ENCODE peak calls at places on chromosomes 12 and 14, in ten cellular contexts. One of them, this sample, is unnamed.

GRCh38 chr14:69133206-69134125 is 19.5 kb downstream of the DCAF5 start:
- DNase-seq in lung: no peak
- DNase-seq in SK-N-DZ: no peak
- DNase-seq in HEK293T: peak
- DNase-seq in activated T-helper 9 cell treated with anti-CD3 and anti-CD28 coated beads, Interleukin-2, amount 50 U/mL, for 16 hours: no peak
- DNase-seq in left ventricle myocardium inferior: no peak
- DNase-seq in H54: no peak
- DNase-seq in GM23248: peak
- DNase-seq in stimulated activated CD8-positive, alpha-beta memory T cell treated with anti-CD3 and anti-CD28 coated beads, Interleukin-12 subunit alpha, Interleukin-12 subunit beta, amount 100 ng/mL, for 4 hours: no peak
- DNase-seq in AG10803: peak
- DNase-seq in this sample: no peak

GRCh38 chr12:113439606-113440030 is 17.4 kb downstream of the SDSL start:
- DNase-seq in lung: no peak
- DNase-seq in SK-N-DZ: peak
- DNase-seq in HEK293T: peak
- DNase-seq in activated T-helper 9 cell treated with anti-CD3 and anti-CD28 coated beads, Interleukin-2, amount 50 U/mL, for 16 hours: no peak
- DNase-seq in left ventricle myocardium inferior: no peak
- DNase-seq in H54: no peak
- DNase-seq in GM23248: peak
- DNase-seq in stimulated activated CD8-positive, alpha-beta memory T cell treated with anti-CD3 and anti-CD28 coated beads, Interleukin-12 subunit alpha, Interleukin-12 subunit beta, amount 100 ng/mL, for 4 hours: no peak
- DNase-seq in AG10803: peak
- DNase-seq in this sample: no peak

GRCh38 chr12:107474639-107475539 is 210.7 kb upstream of the PWP1 start:
- DNase-seq in lung: no peak
- DNase-seq in SK-N-DZ: no peak
- DNase-seq in HEK293T: no peak
- DNase-seq in activated T-helper 9 cell treated with anti-CD3 and anti-CD28 coated beads, Interleukin-2, amount 50 U/mL, for 16 hours: no peak
- DNase-seq in left ventricle myocardium inferior: no peak
- DNase-seq in H54: no peak
- DNase-seq in GM23248: peak
- DNase-seq in stimulated activated CD8-positive, alpha-beta memory T cell treated with anti-CD3 and anti-CD28 coated beads, Interleukin-12 subunit alpha, Interleukin-12 subunit beta, amount 100 ng/mL, for 4 hours: no peak
- DNase-seq in AG10803: no peak
- DNase-seq in this sample: no peak

GRCh38 chr12:130916251-130916911 is 37.3 kb upstream of the ADGRD1 start:
- DNase-seq in lung: peak
- DNase-seq in SK-N-DZ: peak
- DNase-seq in HEK293T: peak
- DNase-seq in activated T-helper 9 cell treated with anti-CD3 and anti-CD28 coated beads, Interleukin-2, amount 50 U/mL, for 16 hours: no peak
- DNase-seq in left ventricle myocardium inferior: peak
- DNase-seq in H54: no peak
- DNase-seq in GM23248: peak
- DNase-seq in stimulated activated CD8-positive, alpha-beta memory T cell treated with anti-CD3 and anti-CD28 coated beads, Interleukin-12 subunit alpha, Interleukin-12 subunit beta, amount 100 ng/mL, for 4 hours: no peak
- DNase-seq in AG10803: peak
- DNase-seq in this sample: peak

GRCh38 chr12:116187158-116187511 is 90.4 kb downstream of the MED13L start:
- DNase-seq in lung: no peak
- DNase-seq in SK-N-DZ: no peak
- DNase-seq in HEK293T: no peak
- DNase-seq in activated T-helper 9 cell treated with anti-CD3 and anti-CD28 coated beads, Interleukin-2, amount 50 U/mL, for 16 hours: no peak
- DNase-seq in left ventricle myocardium inferior: no peak
- DNase-seq in H54: no peak
- DNase-seq in GM23248: no peak
- DNase-seq in stimulated activated CD8-positive, alpha-beta memory T cell treated with anti-CD3 and anti-CD28 coated beads, Interleukin-12 subunit alpha, Interleukin-12 subunit beta, amount 100 ng/mL, for 4 hours: no peak
- DNase-seq in AG10803: no peak
- DNase-seq in this sample: no peak

GRCh38 chr14:59123526-59123925 is 64.9 kb upstream of the DAAM1 start:
- DNase-seq in lung: no peak
- DNase-seq in SK-N-DZ: no peak
- DNase-seq in HEK293T: no peak
- DNase-seq in activated T-helper 9 cell treated with anti-CD3 and anti-CD28 coated beads, Interleukin-2, amount 50 U/mL, for 16 hours: no peak
- DNase-seq in left ventricle myocardium inferior: no peak
- DNase-seq in H54: no peak
- DNase-seq in GM23248: peak
- DNase-seq in stimulated activated CD8-positive, alpha-beta memory T cell treated with anti-CD3 and anti-CD28 coated beads, Interleukin-12 subunit alpha, Interleukin-12 subunit beta, amount 100 ng/mL, for 4 hours: no peak
- DNase-seq in AG10803: peak
- DNase-seq in this sample: no peak

GRCh38 chr12:76083761-76084276 is 666 bp downstream of the NAP1L1 start:
- DNase-seq in lung: peak
- DNase-seq in SK-N-DZ: peak
- DNase-seq in HEK293T: peak
- DNase-seq in activated T-helper 9 cell treated with anti-CD3 and anti-CD28 coated beads, Interleukin-2, amount 50 U/mL, for 16 hours: peak
- DNase-seq in left ventricle myocardium inferior: peak
- DNase-seq in H54: peak
- DNase-seq in GM23248: peak
- DNase-seq in stimulated activated CD8-positive, alpha-beta memory T cell treated with anti-CD3 and anti-CD28 coated beads, Interleukin-12 subunit alpha, Interleukin-12 subunit beta, amount 100 ng/mL, for 4 hours: peak
- DNase-seq in AG10803: peak
- DNase-seq in this sample: peak

GRCh38 chr14:78446807-78447206 is 276.6 kb downstream of the NRXN3 start:
- DNase-seq in lung: no peak
- DNase-seq in SK-N-DZ: no peak
- DNase-seq in HEK293T: peak
- DNase-seq in activated T-helper 9 cell treated with anti-CD3 and anti-CD28 coated beads, Interleukin-2, amount 50 U/mL, for 16 hours: no peak
- DNase-seq in left ventricle myocardium inferior: no peak
- DNase-seq in H54: no peak
- DNase-seq in GM23248: peak
- DNase-seq in stimulated activated CD8-positive, alpha-beta memory T cell treated with anti-CD3 and anti-CD28 coated beads, Interleukin-12 subunit alpha, Interleukin-12 subunit beta, amount 100 ng/mL, for 4 hours: no peak
- DNase-seq in AG10803: no peak
- DNase-seq in this sample: no peak

GRCh38 chr14:23559010-23559920 is 3.2 kb downstream of the THTPA start:
- DNase-seq in lung: no peak
- DNase-seq in SK-N-DZ: peak
- DNase-seq in HEK293T: peak
- DNase-seq in activated T-helper 9 cell treated with anti-CD3 and anti-CD28 coated beads, Interleukin-2, amount 50 U/mL, for 16 hours: peak
- DNase-seq in left ventricle myocardium inferior: peak
- DNase-seq in H54: no peak
- DNase-seq in GM23248: peak
- DNase-seq in stimulated activated CD8-positive, alpha-beta memory T cell treated with anti-CD3 and anti-CD28 coated beads, Interleukin-12 subunit alpha, Interleukin-12 subunit beta, amount 100 ng/mL, for 4 hours: peak
- DNase-seq in AG10803: peak
- DNase-seq in this sample: peak

GRCh38 chr14:64220466-64220865 is 73.7 kb downstream of the ESR2 start:
- DNase-seq in lung: no peak
- DNase-seq in SK-N-DZ: no peak
- DNase-seq in HEK293T: no peak
- DNase-seq in activated T-helper 9 cell treated with anti-CD3 and anti-CD28 coated beads, Interleukin-2, amount 50 U/mL, for 16 hours: no peak
- DNase-seq in left ventricle myocardium inferior: peak
- DNase-seq in H54: no peak
- DNase-seq in GM23248: no peak
- DNase-seq in stimulated activated CD8-positive, alpha-beta memory T cell treated with anti-CD3 and anti-CD28 coated beads, Interleukin-12 subunit alpha, Interleukin-12 subunit beta, amount 100 ng/mL, for 4 hours: no peak
- DNase-seq in AG10803: no peak
- DNase-seq in this sample: no peak

GRCh38 chr14:34688470-34689206 is 25.8 kb downstream of the CFL2 start:
- DNase-seq in lung: no peak
- DNase-seq in SK-N-DZ: no peak
- DNase-seq in HEK293T: no peak
- DNase-seq in activated T-helper 9 cell treated with anti-CD3 and anti-CD28 coated beads, Interleukin-2, amount 50 U/mL, for 16 hours: no peak
- DNase-seq in left ventricle myocardium inferior: no peak
- DNase-seq in H54: no peak
- DNase-seq in GM23248: no peak
- DNase-seq in stimulated activated CD8-positive, alpha-beta memory T cell treated with anti-CD3 and anti-CD28 coated beads, Interleukin-12 subunit alpha, Interleukin-12 subunit beta, amount 100 ng/mL, for 4 hours: no peak
- DNase-seq in AG10803: no peak
- DNase-seq in this sample: no peak

GRCh38 chr14:94322648-94323570 is at the start of gene SERPINA6:
- DNase-seq in lung: no peak
- DNase-seq in SK-N-DZ: no peak
- DNase-seq in HEK293T: no peak
- DNase-seq in activated T-helper 9 cell treated with anti-CD3 and anti-CD28 coated beads, Interleukin-2, amount 50 U/mL, for 16 hours: no peak
- DNase-seq in left ventricle myocardium inferior: no peak
- DNase-seq in H54: no peak
- DNase-seq in GM23248: peak
- DNase-seq in stimulated activated CD8-positive, alpha-beta memory T cell treated with anti-CD3 and anti-CD28 coated beads, Interleukin-12 subunit alpha, Interleukin-12 subunit beta, amount 100 ng/mL, for 4 hours: no peak
- DNase-seq in AG10803: no peak
- DNase-seq in this sample: no peak

GRCh38 chr14:102316048-102316745 is 3.3 kb upstream of the ZNF839 start:
- DNase-seq in lung: no peak
- DNase-seq in SK-N-DZ: no peak
- DNase-seq in HEK293T: no peak
- DNase-seq in activated T-helper 9 cell treated with anti-CD3 and anti-CD28 coated beads, Interleukin-2, amount 50 U/mL, for 16 hours: no peak
- DNase-seq in left ventricle myocardium inferior: no peak
- DNase-seq in H54: no peak
- DNase-seq in GM23248: peak
- DNase-seq in stimulated activated CD8-positive, alpha-beta memory T cell treated with anti-CD3 and anti-CD28 coated beads, Interleukin-12 subunit alpha, Interleukin-12 subunit beta, amount 100 ng/mL, for 4 hours: no peak
- DNase-seq in AG10803: peak
- DNase-seq in this sample: no peak

GRCh38 chr12:122336015-122336946 is 70.0 kb upstream of the VPS33A start:
- DNase-seq in lung: no peak
- DNase-seq in SK-N-DZ: peak
- DNase-seq in HEK293T: peak
- DNase-seq in activated T-helper 9 cell treated with anti-CD3 and anti-CD28 coated beads, Interleukin-2, amount 50 U/mL, for 16 hours: peak
- DNase-seq in left ventricle myocardium inferior: no peak
- DNase-seq in H54: peak
- DNase-seq in GM23248: peak
- DNase-seq in stimulated activated CD8-positive, alpha-beta memory T cell treated with anti-CD3 and anti-CD28 coated beads, Interleukin-12 subunit alpha, Interleukin-12 subunit beta, amount 100 ng/mL, for 4 hours: no peak
- DNase-seq in AG10803: peak
- DNase-seq in this sample: peak

GRCh38 chr14:50762001-50762930 is 68.7 kb downstream of the NIN start:
- DNase-seq in lung: no peak
- DNase-seq in SK-N-DZ: no peak
- DNase-seq in HEK293T: no peak
- DNase-seq in activated T-helper 9 cell treated with anti-CD3 and anti-CD28 coated beads, Interleukin-2, amount 50 U/mL, for 16 hours: no peak
- DNase-seq in left ventricle myocardium inferior: no peak
- DNase-seq in H54: peak
- DNase-seq in GM23248: peak
- DNase-seq in stimulated activated CD8-positive, alpha-beta memory T cell treated with anti-CD3 and anti-CD28 coated beads, Interleukin-12 subunit alpha, Interleukin-12 subunit beta, amount 100 ng/mL, for 4 hours: no peak
- DNase-seq in AG10803: peak
- DNase-seq in this sample: no peak

GRCh38 chr14:103626150-103626850 is 2.7 kb upstream of the KLC1 start:
- DNase-seq in lung: no peak
- DNase-seq in SK-N-DZ: no peak
- DNase-seq in HEK293T: no peak
- DNase-seq in activated T-helper 9 cell treated with anti-CD3 and anti-CD28 coated beads, Interleukin-2, amount 50 U/mL, for 16 hours: no peak
- DNase-seq in left ventricle myocardium inferior: no peak
- DNase-seq in H54: no peak
- DNase-seq in GM23248: peak
- DNase-seq in stimulated activated CD8-positive, alpha-beta memory T cell treated with anti-CD3 and anti-CD28 coated beads, Interleukin-12 subunit alpha, Interleukin-12 subunit beta, amount 100 ng/mL, for 4 hours: no peak
- DNase-seq in AG10803: no peak
- DNase-seq in this sample: no peak